ENCODE peak calls at places on chromosomes 6 and 20, in eight cellular contexts. N is A549, P is hepatocyte, D is fibroblast of lung, I is ovary, B is esophagus muscularis mucosa, R is Peyer's patch, W is cardiac muscle cell. G is an unnamed sample.

GRCh38 chr20:62811320-62811719 is 5.5 kb upstream of the COL9A3 start:
- DNase-seq in B (no peak), R (no peak), W (no peak), D (no peak), N (no peak), I (no peak), P (no peak), G (no peak)

GRCh38 chr6:43680583-43681120 is 6.9 kb downstream of the MRPS18A start:
- DNase-seq in W (no peak), B (no peak), I (no peak), D (no peak), P (no peak), R (no peak), N (no peak), G (no peak)

GRCh38 chr6:152462716-152463115 is 174.4 kb downstream of the SYNE1 start:
- DNase-seq in I (no peak), N (no peak), D (no peak), W (no peak), B (no peak), R (no peak), P (no peak), G (no peak)

GRCh38 chr6:147058786-147059434 is 145.3 kb upstream of the STXBP5 start:
- DNase-seq in R (no peak), W (no peak), N (no peak), P (no peak), I (no peak), D (no peak), B (no peak), G (no peak)

GRCh38 chr6:42010185-42010872 is 40.0 kb upstream of the TAF8 start:
- DNase-seq in W (no peak), B (no peak), R (no peak), N (no peak), P (no peak), D (no peak), I (no peak), G (no peak)

GRCh38 chr20:4740774-4741431 is 19.2 kb downstream of the PRND start:
- DNase-seq in P (peak), W (peak), D (peak), B (no peak), I (peak), N (peak), R (peak), G (no peak)

GRCh38 chr20:4626228-4626627 is 95.5 kb upstream of the PRND start:
- DNase-seq in R (no peak), W (no peak), B (no peak), P (no peak), N (no peak), I (no peak), D (no peak), G (no peak)

GRCh38 chr6:2109796-2110195 is 135.6 kb downstream of the GMDS start:
- DNase-seq in W (no peak), B (no peak), N (no peak), P (no peak), D (no peak), I (no peak), R (no peak), G (no peak)

GRCh38 chr20:61980647-61981583 is 84.8 kb downstream of the TAF4 start:
- DNase-seq in N (peak), W (peak), R (peak), D (no peak), B (no peak), I (no peak), P (no peak), G (no peak)

GRCh38 chr6:48611332-48611731 is 500.3 kb upstream of the PTCHD4 start:
- DNase-seq in R (no peak), D (peak), B (no peak), N (no peak), I (no peak), P (no peak), W (no peak), G (peak)

GRCh38 chr6:8535505-8535904 is 100.2 kb upstream of the SLC35B3 start:
- DNase-seq in D (no peak), B (no peak), I (no peak), N (no peak), W (no peak), R (no peak), P (no peak), G (no peak)

GRCh38 chr20:36924167-36925045 is 27.1 kb downstream of the SAMHD1 start:
- DNase-seq in D (no peak), I (no peak), W (no peak), B (no peak), N (no peak), R (no peak), P (no peak), G (no peak)

GRCh38 chr6:89853068-89853467 is 23.4 kb downstream of the CASP8AP2 start:
- DNase-seq in I (no peak), W (no peak), R (no peak), B (no peak), P (no peak), N (no peak), D (peak), G (peak)

GRCh38 chr20:31595654-31596411 is 9.3 kb upstream of the ID1 start:
- DNase-seq in N (peak), R (peak), P (peak), I (peak), B (no peak), D (peak), W (peak), G (no peak)

GRCh38 chr20:64069614-64070243 is 6.7 kb downstream of the TCEA2 start:
- DNase-seq in I (no peak), N (peak), P (no peak), R (peak), W (peak), D (no peak), B (no peak), G (no peak)

GRCh38 chr6:446418-447366 is 55.1 kb downstream of the IRF4 start:
- DNase-seq in D (no peak), I (no peak), R (peak), N (no peak), B (no peak), P (no peak), W (no peak), G (no peak)

GRCh38 chr20:39773380-39774000 is 811.3 kb downstream of the DHX35 start:
- DNase-seq in P (no peak), I (no peak), R (no peak), W (no peak), D (peak), N (no peak), B (no peak), G (no peak)

GRCh38 chr6:41469951-41470340 is 76.2 kb upstream of the FOXP4 start:
- DNase-seq in I (peak), N (no peak), P (peak), R (no peak), D (peak), W (no peak), B (no peak), G (no peak)

GRCh38 chr6:134437376-134437775 is 119.5 kb upstream of the SGK1 start:
- DNase-seq in R (peak), N (peak), W (no peak), D (peak), I (no peak), B (no peak), P (no peak), G (no peak)

GRCh38 chr6:12537389-12537788 is 179.2 kb upstream of the PHACTR1 start:
- DNase-seq in P (no peak), W (no peak), B (no peak), R (no peak), N (no peak), I (no peak), D (peak), G (no peak)

GRCh38 chr20:58895099-58895795 is 42.7 kb downstream of the GNAS start:
- DNase-seq in W (no peak), D (no peak), P (no peak), N (no peak), I (no peak), B (no peak), R (no peak), G (no peak)

GRCh38 chr6:37584654-37585522 is 85.2 kb upstream of the CCDC167 start:
- DNase-seq in R (no peak), B (no peak), W (no peak), N (no peak), I (no peak), D (no peak), P (no peak), G (no peak)

GRCh38 chr20:60715172-60715571 is 536.9 kb upstream of the CDH4 start:
- DNase-seq in D (no peak), B (no peak), R (no peak), W (peak), N (peak), P (no peak), I (no peak), G (no peak)

GRCh38 chr6:128507337-128508310 is 12.8 kb downstream of the PTPRK start:
- DNase-seq in I (no peak), P (peak), R (no peak), W (no peak), D (peak), N (no peak), B (no peak), G (peak)
- H3K4me3 ChIP-seq in I (no peak), P (no peak), R (no peak), W (no peak), D (no peak), N (peak), B (no peak), G (no peak)

GRCh38 chr6:169789944-169790927 is 38.8 kb downstream of the ERMARD start:
- DNase-seq in D (peak), I (peak), R (peak), B (no peak), P (peak), W (peak), N (peak), G (no peak)
- H3K4me3 ChIP-seq in D (peak), I (peak), R (peak), B (peak), P (peak), W (peak), N (peak), G (peak)

GRCh38 chr20:48461351-48461750 is 366.4 kb downstream of the PREX1 start:
- DNase-seq in N (no peak), I (no peak), R (no peak), B (no peak), P (no peak), W (no peak), D (no peak), G (no peak)
- H3K4me3 ChIP-seq in N (no peak), I (no peak), R (no peak), B (no peak), P (no peak), W (no peak), D (no peak), G (no peak)

DNA sequence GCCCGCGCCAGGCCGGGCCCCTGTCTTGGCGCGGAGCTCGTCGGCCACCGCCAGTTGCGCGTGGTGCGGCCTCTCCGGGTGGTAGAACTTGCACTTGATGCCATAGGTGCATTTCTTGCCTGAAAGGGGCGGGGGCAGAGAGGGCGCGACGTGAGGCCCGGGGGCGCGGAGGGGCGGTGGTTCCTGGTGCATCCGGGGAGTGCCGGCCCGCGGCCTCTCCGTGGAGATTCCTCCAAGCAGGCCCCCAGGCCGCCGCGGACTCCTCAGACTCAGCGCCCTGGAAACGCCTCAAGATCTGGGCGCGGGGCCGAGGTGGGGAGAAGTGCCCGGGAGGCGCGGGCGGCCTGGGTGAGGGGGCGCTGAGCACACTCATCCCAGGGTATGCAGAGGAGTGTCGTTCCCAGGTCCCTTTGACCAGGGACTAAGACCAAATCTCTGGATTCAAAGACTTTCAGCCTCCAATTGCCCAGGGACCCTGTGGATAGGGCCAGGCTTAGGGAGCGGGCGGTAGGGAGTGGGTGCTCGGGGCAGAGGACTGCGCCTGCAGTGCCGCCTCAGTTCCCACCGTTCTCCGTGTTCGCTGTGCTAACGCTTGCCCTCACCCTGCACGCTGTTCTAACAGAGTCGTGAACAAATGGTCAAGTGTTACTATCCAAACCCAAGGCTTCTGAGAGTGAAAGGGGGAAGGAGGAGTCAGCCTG is 33.3 kb downstream of the ZC3H12D start:
- DNase-seq in R (no peak), D (peak), N (no peak), B (no peak), P (peak), I (peak), W (peak), G (no peak)
- H3K4me3 ChIP-seq in R (peak), D (no peak), N (no peak), B (peak), P (peak), I (peak), W (peak), G (peak)

DNA sequence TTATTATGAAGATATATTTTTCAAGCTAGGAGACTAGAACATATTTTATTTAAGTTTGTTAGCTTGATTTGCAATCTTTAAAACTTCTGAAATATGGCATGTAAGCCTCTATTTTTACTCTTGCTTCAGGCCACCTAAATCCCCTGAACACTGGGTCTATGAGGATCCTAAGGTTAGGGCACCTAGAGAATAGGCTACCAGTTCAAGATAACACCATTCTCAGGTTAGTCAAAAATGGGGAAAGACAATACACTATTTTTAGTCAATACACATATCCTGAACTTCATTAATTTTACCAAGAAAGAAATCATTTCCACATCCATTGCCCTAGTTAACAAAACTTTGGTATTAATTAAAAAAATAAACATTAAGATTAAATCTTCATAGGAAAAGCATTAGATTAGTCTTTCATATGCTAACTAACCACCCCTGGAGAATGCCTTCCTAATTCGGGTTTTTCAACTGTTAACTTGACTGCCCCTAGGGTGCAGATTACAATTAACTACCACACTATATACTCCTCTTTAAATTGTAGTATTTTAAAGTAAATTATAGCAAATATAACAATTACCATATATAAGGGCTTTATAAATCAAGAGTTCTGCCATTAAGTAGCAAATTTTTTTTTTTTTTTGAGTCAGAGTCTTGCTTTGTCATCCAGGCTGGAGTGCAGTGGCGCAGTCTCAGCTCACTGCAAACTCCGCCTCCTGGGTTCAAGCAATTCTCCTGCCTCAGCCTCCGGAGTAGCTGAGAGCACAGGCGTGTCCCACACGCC is 6.7 kb upstream of the HSF2 start:
- DNase-seq in D (no peak), W (no peak), P (no peak), R (no peak), B (no peak), N (no peak), I (no peak), G (no peak)
- H3K4me3 ChIP-seq in D (no peak), W (no peak), P (no peak), R (no peak), B (no peak), N (no peak), I (no peak), G (no peak)